ENCODE peak calls at places on chromosomes 3 and 15, in nine cellular contexts. F is activated T-cell treated with anti-CD3 and anti-CD28 coated beads for 1 hour, M is T-helper 2 cell, O is LoVo, Q is retinal pigment epithelial cell, Y is iPS DF 6.9, W is Karpas-422, H is heart right ventricle, K is PC-3. P is an unnamed sample.

GRCh38 chr3:187943677-187944390 is 198.6 kb upstream of the BCL6 start:
- DNase-seq in Y (no peak), Q (no peak), F (no peak), H (no peak), O (peak), W (peak), M (no peak), K (peak), P (no peak)

GRCh38 chr15:54580643-54581042 is 602.4 kb downstream of the UNC13C start:
- DNase-seq in Y (no peak), M (no peak), K (peak), Q (no peak), O (no peak), F (no peak), W (no peak), H (no peak), P (no peak)

GRCh38 chr15:29942144-29942543 is 119.9 kb upstream of the TJP1 start:
- DNase-seq in W (peak), M (no peak), H (no peak), Y (no peak), O (no peak), K (peak), F (no peak), Q (no peak), P (no peak)

GRCh38 chr15:95620934-95621579 is 709.4 kb upstream of the NR2F2 start:
- DNase-seq in F (no peak), O (no peak), Y (no peak), K (no peak), Q (no peak), M (no peak), H (no peak), W (no peak), P (no peak)

GRCh38 chr15:38699633-38700230 is 135.1 kb upstream of the RASGRP1 start:
- DNase-seq in Y (peak), K (peak), Q (no peak), F (peak), M (peak), H (peak), W (peak), O (peak), P (peak)

GRCh38 chr3:16060945-16061344 is 113.5 kb upstream of the GALNT15 start:
- DNase-seq in M (no peak), Y (no peak), K (peak), Q (no peak), O (no peak), W (no peak), H (no peak), F (no peak), P (no peak)

GRCh38 chr3:152738656-152739055 is 96.3 kb upstream of the P2RY1 start:
- DNase-seq in F (no peak), Q (no peak), O (no peak), H (no peak), W (no peak), M (no peak), K (no peak), Y (no peak), P (no peak)

GRCh38 chr3:42831321-42831713 is 22.1 kb downstream of the ACKR2 start:
- DNase-seq in M (peak), H (peak), W (peak), K (peak), Y (peak), O (peak), F (peak), Q (no peak), P (peak)

GRCh38 chr3:13325092-13325491 is 95.0 kb downstream of the NUP210 start:
- DNase-seq in W (peak), O (no peak), Y (no peak), Q (no peak), M (no peak), K (no peak), F (no peak), H (no peak), P (no peak)

GRCh38 chr3:123750209-123750608 is 133.9 kb downstream of the MYLK start:
- DNase-seq in Q (no peak), K (peak), W (no peak), H (no peak), O (no peak), F (no peak), Y (no peak), M (no peak), P (no peak)

GRCh38 chr3:63912768-63913588 is 795 bp upstream of the SCAANT1 start:
- DNase-seq in M (peak), W (peak), O (peak), K (peak), H (peak), Y (no peak), F (peak), Q (peak), P (peak)

GRCh38 chr15:40511472-40512133 is 40.8 kb downstream of the CHST14 start:
- DNase-seq in H (peak), K (peak), O (peak), W (no peak), Y (no peak), Q (no peak), F (no peak), M (no peak), P (peak)

GRCh38 chr3:81823882-81824395 is 62.5 kb upstream of the GBE1 start:
- DNase-seq in M (no peak), Y (no peak), O (no peak), H (no peak), W (peak), Q (peak), K (no peak), F (no peak), P (no peak)

GRCh38 chr3:151015762-151016161 is 43.2 kb upstream of the CLRN1 start:
- DNase-seq in W (no peak), K (no peak), F (no peak), H (no peak), Q (no peak), M (no peak), O (no peak), Y (no peak), P (no peak)

P was measured in HuH-7.